ENCODE peak calls at places on chromosome 3, in ten cellular contexts. C is neural progenitor cell; M is brain microvascular endothelial cell; X is pancreas; N is Peyer's patch; F is CD8-positive, alpha-beta T cell; A is esophagus squamous epithelium; T is H1; H is GM12878; G is ovary. O is an unnamed sample.

GRCh38 chr3:30294241-30294667 is 312.1 kb upstream of the TGFBR2 start:
- DNase-seq in H (no peak), C (peak), X (no peak), M (no peak), A (no peak), F (no peak), N (no peak), G (no peak), T (no peak), O (no peak)

GRCh38 chr3:15428539-15428938 is 1.1 kb downstream of the EAF1 start:
- DNase-seq in F (no peak), M (peak), C (no peak), H (no peak), X (no peak), G (no peak), N (no peak), T (no peak), A (no peak), O (no peak)

GRCh38 chr3:47503033-47503432 is 10.5 kb downstream of the ELP6 start:
- DNase-seq in G (no peak), H (no peak), N (no peak), T (no peak), C (no peak), A (no peak), X (no peak), M (no peak), F (no peak), O (no peak)

GRCh38 chr3:71511037-71511436 is 72.5 kb downstream of the FOXP1 start:
- DNase-seq in X (no peak), F (no peak), G (no peak), C (no peak), A (no peak), H (no peak), M (peak), N (no peak), T (no peak), O (no peak)

GRCh38 chr3:13714251-13714916 is 165.5 kb downstream of the FBLN2 start:
- DNase-seq in N (peak), T (no peak), F (no peak), M (no peak), H (no peak), G (peak), A (no peak), X (no peak), C (no peak), O (no peak)

GRCh38 chr3:30878862-30879261 is 15.6 kb downstream of the GADL1 start:
- DNase-seq in A (no peak), G (no peak), H (no peak), T (no peak), F (no peak), N (no peak), C (no peak), X (no peak), M (no peak), O (no peak)

GRCh38 chr3:150960708-150961684 is 11.5 kb downstream of the CLRN1 start:
- DNase-seq in M (no peak), C (no peak), X (no peak), N (no peak), G (no peak), T (no peak), H (no peak), F (no peak), A (no peak), O (no peak)

GRCh38 chr3:197428117-197428761 is 127.5 kb downstream of the BDH1 start:
- DNase-seq in G (no peak), M (no peak), C (peak), F (peak), A (no peak), H (no peak), T (no peak), X (no peak), N (peak), O (no peak)

GRCh38 chr3:11718582-11719405 is 75.1 kb upstream of the VGLL4 start:
- DNase-seq in G (peak), T (no peak), X (peak), H (no peak), N (peak), M (peak), C (peak), F (peak), A (peak), O (peak)

GRCh38 chr3:136929984-136930671 is 27.7 kb upstream of the IL20RB start:
- DNase-seq in F (no peak), N (peak), X (no peak), G (peak), C (no peak), A (no peak), T (no peak), M (no peak), H (no peak), O (no peak)

GRCh38 chr3:125582707-125583106 is 12.6 kb downstream of the OSBPL11 start:
- DNase-seq in G (no peak), F (no peak), T (no peak), C (no peak), H (no peak), N (no peak), M (no peak), X (no peak), A (no peak), O (no peak)

GRCh38 chr3:41265011-41265545 is 65.8 kb downstream of the CTNNB1 start:
- DNase-seq in H (no peak), N (no peak), C (no peak), T (no peak), M (peak), A (no peak), F (no peak), X (peak), G (no peak), O (no peak)

GRCh38 chr3:56404884-56405283 is 63.4 kb downstream of the ERC2 start:
- DNase-seq in H (no peak), F (no peak), N (no peak), T (no peak), C (no peak), M (no peak), G (no peak), X (no peak), A (no peak), O (no peak)

GRCh38 chr3:57646723-57647122 is 46.2 kb downstream of the DENND6A start:
- DNase-seq in A (no peak), N (no peak), M (peak), F (no peak), H (no peak), T (no peak), X (no peak), C (no peak), G (no peak), O (no peak)

GRCh38 chr3:151544164-151544548 is 83.3 kb upstream of the IGSF10 start:
- DNase-seq in F (no peak), T (no peak), C (no peak), A (no peak), H (no peak), N (no peak), X (no peak), M (no peak), G (no peak), O (no peak)

GRCh38 chr3:49427581-49427980 is 1.5 kb downstream of the NICN1 start:
- DNase-seq in H (no peak), F (no peak), X (no peak), T (no peak), M (no peak), C (no peak), G (no peak), N (no peak), A (no peak), O (no peak)

GRCh38 chr3:146163584-146163983 is 2.6 kb upstream of the PLOD2 start:
- DNase-seq in H (no peak), A (no peak), C (no peak), G (no peak), F (no peak), T (no peak), M (peak), X (no peak), N (no peak), O (no peak)

GRCh38 chr3:192445768-192446644 is 281.3 kb downstream of the FGF12 start:
- DNase-seq in H (no peak), C (peak), G (no peak), N (no peak), T (no peak), X (no peak), M (no peak), A (no peak), F (no peak), O (no peak)

GRCh38 chr3:60610441-60611112 is 640.7 kb downstream of the FHIT start:
- DNase-seq in M (peak), G (no peak), F (no peak), C (no peak), N (peak), A (peak), X (no peak), H (no peak), T (no peak), O (peak)

GRCh38 chr3:195458188-195458800 is 15.5 kb upstream of the ACAP2 start:
- DNase-seq in C (no peak), T (no peak), X (no peak), N (no peak), M (no peak), H (no peak), A (no peak), F (no peak), G (no peak), O (no peak)

GRCh38 chr3:13580256-13581023 is 31.5 kb downstream of the FBLN2 start:
- DNase-seq in A (no peak), T (no peak), F (no peak), C (no peak), H (no peak), M (no peak), N (no peak), G (no peak), X (no peak), O (no peak)

GRCh38 chr3:188449421-188449820 is 295.5 kb downstream of the LPP start:
- DNase-seq in F (no peak), M (no peak), G (no peak), A (no peak), X (no peak), N (no peak), T (no peak), C (no peak), H (no peak), O (no peak)

GRCh38 chr3:41592753-41593152 is 369.1 kb downstream of the ULK4 start:
- DNase-seq in X (no peak), M (no peak), F (no peak), H (no peak), A (no peak), G (no peak), N (no peak), T (no peak), C (no peak), O (no peak)

GRCh38 chr3:14462738-14463137 is 60.3 kb downstream of the SLC6A6 start:
- DNase-seq in X (no peak), C (no peak), G (no peak), N (no peak), T (no peak), H (no peak), M (no peak), F (no peak), A (no peak), O (no peak)

GRCh38 chr3:118936811-118937210 is 97.8 kb downstream of the IGSF11 start:
- DNase-seq in G (no peak), H (no peak), X (no peak), A (no peak), C (no peak), M (no peak), N (no peak), F (no peak), T (no peak), O (no peak)

GRCh38 chr3:192819001-192819569 is 91.7 kb upstream of the FGF12 start:
- DNase-seq in F (no peak), X (no peak), C (no peak), H (peak), G (no peak), T (no peak), A (no peak), N (no peak), M (peak), O (no peak)

GRCh38 chr3:115808239-115808638 is 184.9 kb downstream of the GAP43 start:
- DNase-seq in C (no peak), F (no peak), H (no peak), X (no peak), N (no peak), M (no peak), A (no peak), G (no peak), T (no peak), O (no peak)

GRCh38 chr3:46716461-46717441 is 918 bp downstream of the PRSS50 start:
- DNase-seq in T (no peak), X (no peak), F (no peak), G (no peak), M (no peak), H (no peak), C (no peak), N (peak), A (no peak), O (no peak)

GRCh38 chr3:189232790-189233189 is 61.0 kb downstream of the TPRG1 start:
- DNase-seq in C (no peak), T (no peak), G (no peak), F (no peak), M (no peak), X (no peak), N (no peak), H (no peak), A (no peak), O (no peak)

GRCh38 chr3:195698325-195699147 is 22.2 kb upstream of the MUC20 start:
- DNase-seq in C (peak), H (no peak), F (no peak), N (no peak), X (no peak), G (no peak), T (no peak), A (no peak), M (no peak), O (no peak)

GRCh38 chr3:188365184-188365583 is 211.2 kb downstream of the LPP start:
- DNase-seq in X (no peak), F (no peak), T (no peak), C (no peak), A (no peak), M (no peak), N (no peak), G (no peak), H (no peak), O (no peak)

GRCh38 chr3:66396161-66396760 is 104.6 kb downstream of the LRIG1 start:
- DNase-seq in X (no peak), H (no peak), C (no peak), T (no peak), G (no peak), N (peak), M (no peak), F (no peak), A (no peak), O (no peak)

GRCh38 chr3:9244495-9245183 is 4.8 kb downstream of the SRGAP3 start:
- DNase-seq in M (no peak), F (no peak), N (no peak), H (no peak), X (no peak), C (no peak), A (no peak), T (no peak), G (no peak), O (no peak)

GRCh38 chr3:126129408-126129891 is 45.5 kb upstream of the SLC41A3 start:
- DNase-seq in H (no peak), M (no peak), G (peak), A (no peak), N (peak), T (no peak), C (no peak), F (peak), X (no peak), O (no peak)

GRCh38 chr3:190862209-190863118 is at the start of gene GMNC:
- DNase-seq in A (no peak), M (peak), G (peak), N (peak), H (no peak), T (no peak), X (peak), C (peak), F (no peak), O (peak)

GRCh38 chr3:170977911-170978310 is 48.6 kb downstream of the SLC2A2 start:
- DNase-seq in H (no peak), M (peak), C (no peak), A (no peak), N (no peak), T (no peak), G (no peak), F (no peak), X (no peak), O (no peak)

GRCh38 chr3:153029350-153029749 is 132.7 kb upstream of the RAP2B start:
- DNase-seq in M (peak), A (no peak), C (no peak), T (no peak), N (no peak), H (no peak), F (no peak), G (no peak), X (no peak), O (no peak)

GRCh38 chr3:181629029-181629428 is 82.7 kb upstream of the SOX2 start:
- DNase-seq in F (no peak), T (no peak), A (no peak), G (no peak), X (no peak), C (no peak), N (no peak), M (no peak), H (no peak), O (no peak)

GRCh38 chr3:43542328-43543043 is 79.3 kb downstream of the ANO10 start:
- DNase-seq in M (no peak), H (no peak), C (no peak), A (no peak), G (no peak), X (no peak), N (no peak), F (no peak), T (no peak), O (no peak)

GRCh38 chr3:28521663-28522062 is 173.0 kb upstream of the AZI2 start:
- DNase-seq in F (no peak), X (no peak), N (no peak), M (no peak), C (no peak), G (no peak), T (no peak), A (no peak), H (no peak), O (no peak)

GRCh38 chr3:141860766-141861513 is 15.5 kb upstream of the ATP1B3 start:
- DNase-seq in C (no peak), M (peak), G (no peak), H (no peak), A (no peak), F (no peak), X (no peak), N (no peak), T (no peak), O (no peak)

GRCh38 chr3:141865101-141865500 is 11.3 kb upstream of the ATP1B3 start:
- DNase-seq in C (no peak), X (no peak), F (no peak), A (no peak), G (no peak), N (no peak), M (no peak), H (no peak), T (no peak), O (no peak)

GRCh38 chr3:141862279-141862816 is 14.1 kb upstream of the ATP1B3 start:
- DNase-seq in A (no peak), C (no peak), N (no peak), X (no peak), F (no peak), T (no peak), H (no peak), M (no peak), G (no peak), O (no peak)

GRCh38 chr3:141860086-141860669 is 16.3 kb upstream of the ATP1B3 start:
- DNase-seq in T (no peak), C (peak), N (no peak), A (no peak), M (no peak), G (no peak), F (no peak), H (no peak), X (no peak), O (no peak)

GRCh38 chr3:141863497-141863896 is 12.9 kb upstream of the ATP1B3 start:
- DNase-seq in M (no peak), F (no peak), X (no peak), A (no peak), N (no peak), T (no peak), G (no peak), C (no peak), H (no peak), O (no peak)
- H3K27ac ChIP-seq in M (no peak), F (no peak), X (no peak), A (no peak), N (no peak), T (no peak), G (no peak), C (no peak), H (no peak), O (no peak)

GRCh38 chr3:158801200-158801599 is 654 bp upstream of the MFSD1 start:
- DNase-seq in M (no peak), T (no peak), F (no peak), C (peak), X (no peak), A (no peak), H (no peak), G (peak), N (no peak), O (no peak)
- H3K27ac ChIP-seq in M (peak), T (no peak), F (peak), C (no peak), X (peak), A (peak), H (peak), G (peak), N (peak), O (peak)

GRCh38 chr3:37543692-37544091 is 318.0 kb upstream of the CTDSPL start:
- DNase-seq in A (no peak), X (no peak), G (no peak), N (no peak), T (no peak), F (no peak), H (no peak), C (peak), M (no peak), O (no peak)

GRCh38 chr3:37544105-37544504 is 317.6 kb upstream of the CTDSPL start:
- DNase-seq in H (no peak), F (no peak), A (no peak), C (no peak), X (no peak), M (no peak), T (no peak), G (no peak), N (no peak), O (no peak)

GRCh38 chr3:37542772-37543449 is 318.8 kb upstream of the CTDSPL start:
- DNase-seq in A (no peak), T (no peak), G (no peak), F (no peak), X (no peak), H (no peak), N (no peak), C (no peak), M (no peak), O (no peak)

GRCh38 chr3:37540786-37541185 is 320.9 kb upstream of the CTDSPL start:
- DNase-seq in C (no peak), T (no peak), F (no peak), M (no peak), X (no peak), G (no peak), A (no peak), N (no peak), H (no peak), O (no peak)

DNA sequence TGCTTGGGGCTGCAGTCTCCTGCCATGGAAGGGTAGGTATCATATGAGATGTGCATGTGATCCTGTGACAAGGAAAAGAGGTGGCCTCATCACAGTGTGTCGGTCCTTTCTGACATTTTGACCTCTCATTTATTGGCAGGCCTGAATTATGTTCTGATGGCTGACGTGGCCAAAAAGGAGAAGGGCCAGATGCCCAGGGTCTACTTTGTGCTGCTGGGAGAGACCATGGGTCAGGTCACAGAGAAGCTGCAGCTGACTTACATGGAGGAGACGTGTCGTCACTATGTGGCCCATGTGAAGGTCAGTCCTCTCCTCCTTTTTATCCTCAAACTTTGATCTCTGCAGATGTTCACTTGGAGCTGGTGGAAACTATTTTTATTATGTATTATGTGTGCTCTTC is 319.4 kb upstream of the CTDSPL start:
- DNase-seq in M (no peak), F (no peak), G (no peak), X (no peak), N (no peak), A (no peak), H (no peak), C (no peak), T (no peak), O (no peak)
- H3K27ac ChIP-seq in M (no peak), F (no peak), G (no peak), X (no peak), N (no peak), A (no peak), H (no peak), C (no peak), T (no peak), O (no peak)

DNA sequence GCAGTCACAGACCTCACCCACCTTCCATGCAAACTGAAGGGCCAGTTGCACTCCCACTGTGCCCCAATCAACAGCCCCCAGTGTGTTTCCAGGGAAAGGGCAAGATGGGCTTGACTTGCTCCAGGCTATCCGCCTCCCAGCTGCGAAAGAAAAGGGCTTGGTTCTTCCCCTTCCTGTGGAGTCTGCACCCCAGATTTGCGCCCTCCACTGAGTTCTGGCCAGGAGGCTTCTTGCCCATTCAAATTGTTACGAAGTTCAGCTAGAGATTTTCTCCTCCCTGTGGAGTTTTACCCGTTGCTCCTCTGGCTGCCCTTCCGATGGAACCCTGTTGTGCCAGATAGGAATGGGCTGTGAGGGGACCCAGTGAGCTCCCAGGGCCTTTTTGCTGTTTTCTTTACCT is 1096.9 kb upstream of the ALCAM start:
- DNase-seq in T (no peak), M (no peak), A (no peak), N (no peak), C (no peak), F (no peak), G (no peak), X (peak), H (no peak), O (no peak)
- H3K27ac ChIP-seq in T (no peak), M (no peak), A (no peak), N (no peak), C (no peak), F (no peak), G (no peak), X (no peak), H (no peak), O (no peak)

GRCh38 chr3:81676706-81677456 is 84.6 kb downstream of the GBE1 start:
- DNase-seq in M (no peak), X (no peak), T (no peak), F (no peak), A (no peak), H (no peak), C (no peak), G (no peak), N (no peak), O (no peak)
- H3K27ac ChIP-seq in M (no peak), X (no peak), T (no peak), F (no peak), A (no peak), H (no peak), C (no peak), G (no peak), N (no peak), O (no peak)

GRCh38 chr3:100333970-100334339 is 602 bp upstream of the NIT2 start:
- DNase-seq in C (no peak), A (no peak), T (no peak), G (no peak), M (no peak), F (no peak), N (no peak), X (no peak), H (no peak), O (no peak)
- H3K27ac ChIP-seq in C (no peak), A (peak), T (no peak), G (peak), M (no peak), F (peak), N (peak), X (peak), H (peak), O (peak)